ENCODE peak calls at places on chromosomes 3 and 15, in nine cellular contexts. C is left ventricle myocardium inferior, G is endodermal cell, Y is astrocyte, U is fibroblast of lung, W is cardiac muscle cell, S is SK-N-SH, E is neuronal stem cell, L is psoas muscle. N is an unnamed sample.

GRCh38 chr3:100982710-100983109 is 10.5 kb downstream of the ABI3BP start:
- DNase-seq in C (peak; percentile 66), G (no peak), Y (peak; percentile 49), U (peak; percentile 58), W (peak; percentile 8), S (no peak), E (no peak), L (peak; percentile 67), N (no peak)

GRCh38 chr3:45029661-45030060 is 3.6 kb downstream of the CLEC3B start:
- DNase-seq in C (no peak), G (no peak), Y (peak; percentile 81), U (peak; percentile 88), W (no peak), S (no peak), E (no peak), L (no peak), N (no peak)

GRCh38 chr3:177827517-177828249 is 630.4 kb upstream of the TBL1XR1 start:
- DNase-seq in C (no peak), G (no peak), Y (peak; percentile 92), U (peak; percentile 92), W (no peak), S (no peak), E (no peak), L (no peak), N (no peak)

GRCh38 chr3:52294320-52295150 is 6.9 kb downstream of the GLYCTK start:
- DNase-seq in C (no peak), G (no peak), Y (no peak), U (no peak), W (no peak), S (no peak), E (no peak), L (no peak), N (no peak)

GRCh38 chr15:40500584-40501330 is 30.0 kb downstream of the CHST14 start:
- DNase-seq in C (no peak), G (no peak), Y (peak; percentile 44), U (peak; percentile 58), W (no peak), S (no peak), E (no peak), L (no peak), N (no peak)

GRCh38 chr3:67083277-67083676 is 85.2 kb downstream of the KBTBD8 start:
- DNase-seq in C (no peak), G (no peak), Y (no peak), U (peak; percentile 20), W (no peak), S (no peak), E (no peak), L (no peak), N (no peak)

GRCh38 chr3:96331341-96331740 is 483.1 kb upstream of the EPHA6 start:
- DNase-seq in C (no peak), G (no peak), Y (no peak), U (no peak), W (no peak), S (no peak), E (no peak), L (no peak), N (no peak)

GRCh38 chr3:150775001-150775599 is 12.1 kb upstream of the SIAH2 start:
- DNase-seq in C (no peak), G (no peak), Y (peak; percentile 70), U (peak; percentile 81), W (no peak), S (no peak), E (no peak), L (no peak), N (no peak)

GRCh38 chr3:35639251-35640185 is at the start of gene ARPP21:
- DNase-seq in C (no peak), G (peak; percentile 76), Y (peak; percentile 5), U (no peak), W (peak; percentile 61), S (peak; percentile 86), E (peak; percentile 49), L (peak; percentile 89), N (peak; percentile 41)

GRCh38 chr15:99102332-99103235 is 2.3 kb upstream of the SYNM start:
- DNase-seq in C (no peak), G (peak; percentile 47), Y (no peak), U (peak; percentile 7), W (no peak), S (peak; percentile 4), E (no peak), L (no peak), N (no peak)

GRCh38 chr3:105775368-105775767 is 93.4 kb downstream of the CBLB start:
- DNase-seq in C (no peak), G (no peak), Y (no peak), U (no peak), W (no peak), S (no peak), E (no peak), L (no peak), N (no peak)

GRCh38 chr3:56119575-56120349 is 348.5 kb downstream of the ERC2 start:
- DNase-seq in C (peak; percentile 25), G (no peak), Y (peak; percentile 46), U (peak; percentile 58), W (no peak), S (no peak), E (no peak), L (peak; percentile 70), N (no peak)

GRCh38 chr15:98599911-98600685 is 48.2 kb upstream of the IGF1R start:
- DNase-seq in C (no peak), G (peak; percentile 74), Y (peak; percentile 70), U (peak; percentile 70), W (no peak), S (no peak), E (no peak), L (peak; percentile 47), N (no peak)

GRCh38 chr3:52216585-52217408 is 8.6 kb downstream of the TLR9 start:
- DNase-seq in C (peak; percentile 65), G (no peak), Y (peak; percentile 77), U (peak; percentile 85), W (no peak), S (peak; percentile 51), E (no peak), L (peak; percentile 90), N (no peak)

GRCh38 chr3:121072128-121072527 is 164.1 kb downstream of the STXBP5L start:
- DNase-seq in C (peak; percentile 15), G (no peak), Y (no peak), U (no peak), W (no peak), S (no peak), E (no peak), L (no peak), N (no peak)

GRCh38 chr3:127652246-127652995 is 20.3 kb upstream of the ABTB1 start:
- DNase-seq in C (peak; percentile 45), G (peak; percentile 91), Y (peak; percentile 12), U (peak; percentile 31), W (peak; percentile 82), S (peak; percentile 79), E (peak; percentile 65), L (peak; percentile 76), N (peak; percentile 15)

DNA sequence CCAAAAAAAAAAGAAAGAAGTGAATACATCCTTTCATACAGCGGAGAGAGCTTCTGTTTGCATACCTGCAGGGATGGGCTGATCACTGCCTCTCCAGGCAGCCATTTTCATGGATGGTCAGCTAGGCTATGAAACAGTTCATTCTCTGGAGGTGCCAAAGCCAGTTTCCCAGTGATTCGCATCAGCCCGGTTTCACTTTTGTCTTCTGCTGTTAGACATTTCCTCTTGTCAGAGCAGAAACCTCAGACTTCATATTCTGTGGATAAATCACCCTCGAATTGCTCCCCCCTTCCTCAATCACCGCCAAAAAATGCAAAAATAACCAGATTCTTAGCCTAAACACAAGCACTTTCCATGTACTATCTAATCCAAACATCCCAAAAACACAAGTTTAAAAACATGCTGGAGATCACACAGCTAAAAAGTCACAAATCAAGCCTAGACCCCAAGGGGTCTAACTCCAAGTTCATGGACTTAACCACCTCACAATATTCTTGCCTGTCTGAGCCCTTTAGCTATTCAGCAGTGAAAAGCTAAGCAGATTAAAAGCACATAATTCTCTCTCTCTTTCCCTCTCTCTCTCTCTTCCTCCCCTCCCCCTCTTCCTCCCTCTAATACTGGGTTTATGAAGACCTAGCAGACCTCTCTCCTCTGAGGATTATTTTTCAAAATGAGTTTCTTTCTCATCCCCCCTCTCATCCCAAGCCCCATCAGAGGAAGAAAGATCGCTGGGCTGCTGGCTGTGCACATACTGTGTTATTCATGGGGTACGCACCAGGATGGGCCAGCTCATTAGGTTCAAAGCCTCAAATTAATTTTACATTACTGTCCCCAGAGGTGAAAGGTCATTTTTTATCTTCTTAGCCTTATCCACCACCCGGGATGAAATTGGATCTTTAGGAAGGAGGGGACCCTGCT is 225.3 kb downstream of the ADAMTS9 start:
- DNase-seq in C (no peak), G (peak; percentile 22), Y (peak; percentile 95), U (peak; percentile 97), W (no peak), S (no peak), E (no peak), L (no peak), N (no peak)
- H3K27ac ChIP-seq in C (no peak overlapping the region), G (no peak overlapping the region), Y (peak overlapping the region; percentile 81), U (peak overlapping the region; percentile 62), W (no peak overlapping the region), S (peak overlapping the region; percentile 83), E (no peak overlapping the region), L (no peak overlapping the region), N (no peak overlapping the region)

GRCh38 chr15:41944313-41944940 is 27.9 kb downstream of the EHD4 start:
- DNase-seq in C (peak; percentile 55), G (peak; percentile 33), Y (peak; percentile 92), U (peak; percentile 95), W (peak; percentile 60), S (no peak), E (peak; percentile 44), L (peak; percentile 77), N (no peak)

GRCh38 chr15:41945221-41945620 is 27.1 kb downstream of the EHD4 start:
- DNase-seq in C (no peak), G (no peak), Y (no peak), U (no peak), W (no peak), S (no peak), E (no peak), L (no peak), N (no peak)

GRCh38 chr15:41941644-41942415 is 30.5 kb downstream of the EHD4 start:
- DNase-seq in C (no peak), G (peak; percentile 61), Y (no peak), U (no peak), W (no peak), S (no peak), E (peak; percentile 49), L (no peak), N (no peak)

GRCh38 chr15:41942886-41943285 is 29.5 kb downstream of the EHD4 start:
- DNase-seq in C (no peak), G (peak; percentile 33), Y (no peak), U (no peak), W (no peak), S (no peak), E (no peak), L (no peak), N (no peak)

GRCh38 chr15:41943543-41944312 is 28.6 kb downstream of the EHD4 start:
- DNase-seq in C (no peak), G (peak; percentile 21), Y (no peak), U (no peak), W (no peak), S (no peak), E (no peak), L (no peak), N (no peak)
- H3K27ac ChIP-seq in C (peak overlapping the region; percentile 89), G (peak overlapping the region; percentile 80), Y (peak overlapping the region; percentile 91), U (peak overlapping the region; percentile 91), W (peak overlapping the region; percentile 87), S (peak overlapping the region; percentile 95), E (peak overlapping the region; percentile 84), L (peak overlapping the region; percentile 57), N (no peak overlapping the region)

GRCh38 chr3:195007794-195008193 is 263.2 kb downstream of the XXYLT1 start:
- DNase-seq in C (no peak), G (peak; percentile 16), Y (no peak), U (no peak), W (no peak), S (no peak), E (no peak), L (no peak), N (no peak)
- H3K27ac ChIP-seq in C (no peak overlapping the region), G (no peak overlapping the region), Y (no peak overlapping the region), U (no peak overlapping the region), W (no peak overlapping the region), S (no peak overlapping the region), E (no peak overlapping the region), L (no peak overlapping the region), N (no peak overlapping the region)

GRCh38 chr3:112090899-112091586 is 4.9 kb downstream of the C3orf52 start:
- DNase-seq in C (no peak), G (no peak), Y (no peak), U (no peak), W (peak; percentile 84), S (no peak), E (no peak), L (no peak), N (no peak)
- H3K27ac ChIP-seq in C (no peak overlapping the region), G (no peak overlapping the region), Y (no peak overlapping the region), U (no peak overlapping the region), W (peak overlapping the region; percentile 85), S (no peak overlapping the region), E (no peak overlapping the region), L (no peak overlapping the region), N (no peak overlapping the region)

N was measured in substantia nigra.